ENCODE peak calls at places on chromosomes 6 and 20, in seven cellular contexts. W is aorta; Y is body of pancreas; D is CD4-positive, alpha-beta memory T cell; E is GM23248; X is Panc1; V is naive thymus-derived CD4-positive, alpha-beta T cell. C is an unnamed sample.

GRCh38 chr20:48301189-48301588 is 515.9 kb upstream of the SULF2 start:
- DNase-seq in W (no peak), D (no peak), V (no peak), Y (no peak), E (no peak), X (no peak), C (no peak)

GRCh38 chr20:61297491-61297890 is 45.4 kb downstream of the CDH4 start:
- DNase-seq in V (no peak), W (no peak), E (no peak), X (no peak), Y (no peak), D (no peak), C (no peak)

GRCh38 chr20:46552460-46553420 is 2.3 kb upstream of the OCSTAMP start:
- DNase-seq in D (peak; percentile 41), Y (no peak), V (no peak), X (no peak), E (no peak), W (no peak), C (no peak)

GRCh38 chr6:15023448-15023847 is 222.4 kb upstream of the JARID2 start:
- DNase-seq in D (no peak), X (no peak), Y (no peak), W (no peak), V (no peak), E (no peak), C (no peak)

GRCh38 chr6:144928847-144929246 is 643.7 kb downstream of the UTRN start:
- DNase-seq in D (no peak), Y (no peak), E (no peak), W (no peak), V (no peak), X (no peak), C (no peak)

GRCh38 chr20:46022411-46023147 is 6.4 kb upstream of the SLC12A5 start:
- DNase-seq in D (peak; percentile 61), E (peak; percentile 33), V (peak; percentile 73), W (peak; percentile 87), X (no peak), Y (peak; percentile 55), C (peak; percentile 48)

GRCh38 chr6:5471637-5472430 is 210.5 kb downstream of the FARS2 start:
- DNase-seq in E (no peak), Y (no peak), W (no peak), X (no peak), D (no peak), V (no peak), C (no peak)

GRCh38 chr6:170093658-170094596 is 197.0 kb downstream of the DLL1 start:
- DNase-seq in X (no peak), D (no peak), W (peak; percentile 69), Y (peak; percentile 8), E (no peak), V (no peak), C (no peak)

GRCh38 chr20:17228624-17229061 is 1.8 kb downstream of the PCSK2 start:
- DNase-seq in V (no peak), Y (no peak), D (no peak), W (peak; percentile 68), E (no peak), X (no peak), C (no peak)

GRCh38 chr6:109174911-109175310 is 79.6 kb downstream of the CEP57L1 start:
- DNase-seq in D (no peak), X (no peak), E (peak; percentile 50), W (no peak), V (no peak), Y (no peak), C (no peak)

GRCh38 chr6:75337805-75338204 is 53.2 kb upstream of the TMEM30A start:
- DNase-seq in D (no peak), Y (no peak), W (no peak), X (no peak), V (no peak), E (no peak), C (no peak)

GRCh38 chr20:53163486-53163885 is 191.3 kb downstream of the TSHZ2 start:
- DNase-seq in D (no peak), V (no peak), Y (no peak), W (no peak), X (no peak), E (peak; percentile 97), C (peak; percentile 64)

GRCh38 chr6:12114055-12114503 is 102.0 kb downstream of the HIVEP1 start:
- DNase-seq in E (no peak), Y (no peak), D (no peak), X (no peak), V (no peak), W (no peak), C (no peak)

GRCh38 chr20:5652626-5653573 is 97.3 kb upstream of the SHLD1 start:
- DNase-seq in V (no peak), W (no peak), E (peak; percentile 91), D (no peak), Y (no peak), X (no peak), C (peak; percentile 64)

GRCh38 chr6:45531999-45532605 is 154.4 kb upstream of the SUPT3H start:
- DNase-seq in E (no peak), W (no peak), X (no peak), V (no peak), Y (no peak), D (no peak), C (no peak)

GRCh38 chr6:51025082-51025777 is 206.6 kb downstream of the TFAP2B start:
- DNase-seq in X (peak; percentile 69), Y (no peak), W (no peak), D (no peak), V (no peak), E (peak; percentile 15), C (no peak)

GRCh38 chr20:59004493-59004762 is 2.6 kb downstream of the CTSZ start:
- DNase-seq in Y (no peak), V (peak; percentile 51), D (peak; percentile 78), W (peak; percentile 85), X (no peak), E (no peak), C (no peak)

GRCh38 chr20:9635756-9636155 is 121.4 kb downstream of the LAMP5 start:
- DNase-seq in V (no peak), D (no peak), E (peak; percentile 7), Y (no peak), W (no peak), X (no peak), C (no peak)

GRCh38 chr20:33423141-33423834 is 20.3 kb downstream of the SNTA1 start:
- DNase-seq in Y (no peak), E (peak; percentile 88), W (peak; percentile 94), V (no peak), D (no peak), X (no peak), C (peak; percentile 90)

GRCh38 chr6:29816030-29816429 is 11.6 kb upstream of the HLA-G start:
- DNase-seq in E (no peak), W (no peak), D (no peak), X (no peak), V (no peak), Y (no peak), C (no peak)

GRCh38 chr6:154986787-154987235 is 8.3 kb upstream of the TIAM2 start:
- DNase-seq in W (no peak), X (no peak), V (no peak), E (no peak), D (no peak), Y (no peak), C (no peak)

GRCh38 chr6:87066449-87067288 is 28.2 kb downstream of the CGA start:
- DNase-seq in W (no peak), X (peak; percentile 30), D (no peak), Y (peak; percentile 45), V (no peak), E (peak; percentile 78), C (peak; percentile 81)

GRCh38 chr6:56518995-56519767 is 123.5 kb downstream of the DST start:
- DNase-seq in V (no peak), W (no peak), X (no peak), Y (no peak), D (no peak), E (no peak), C (no peak)
- H3K4me1 ChIP-seq in V (no peaks in the 10 kb centered on the region), W (peaks cover 5% of the 10 kb centered on the region), X (peaks cover 3% of the 10 kb centered on the region), Y (peaks cover 46% of the 10 kb centered on the region), D (no peaks in the 10 kb centered on the region), E (peaks cover 25% of the 10 kb centered on the region), C (no peaks in the 10 kb centered on the region)

DNA sequence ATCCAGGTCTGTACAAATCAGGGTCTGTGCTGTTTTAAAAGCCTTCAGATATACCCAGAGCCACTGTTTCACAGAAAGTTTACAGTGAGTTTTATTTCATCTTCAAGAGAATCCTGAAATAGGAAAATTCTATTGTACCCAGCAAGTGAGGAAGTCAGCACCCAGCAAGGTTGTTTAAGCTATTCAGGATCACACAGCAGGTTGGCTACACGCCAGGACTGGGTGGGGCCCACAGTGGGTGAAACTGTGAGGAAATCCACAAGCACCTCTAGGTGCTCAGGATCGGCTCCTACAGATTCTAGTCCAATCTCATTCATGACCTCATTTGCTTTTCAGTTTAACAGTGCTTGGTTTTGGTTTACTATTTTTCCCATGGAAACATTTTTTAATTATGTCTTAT is 128.9 kb downstream of the SYNDIG1 start:
- DNase-seq in D (no peak), W (no peak), X (no peak), E (no peak), V (no peak), Y (no peak), C (no peak)
- H3K27ac ChIP-seq in D (no peak overlapping the region), W (no peak overlapping the region), X (no peak overlapping the region), E (no peak overlapping the region), V (no peak overlapping the region), Y (no peak overlapping the region), C (no peak overlapping the region)

GRCh38 chr6:35725721-35726438 is 11.0 kb upstream of the ARMC12 start:
- DNase-seq in X (no peak), Y (peak; percentile 88), W (peak; percentile 85), V (no peak), E (peak; percentile 37), D (peak; percentile 61), C (peak; percentile 85)
- H3K4me1 ChIP-seq in X (peaks cover 38% of the 10 kb centered on the region), Y (peaks cover 92% of the 10 kb centered on the region), W (peaks cover 4% of the 10 kb centered on the region), V (peaks cover 61% of the 10 kb centered on the region), E (peaks cover 21% of the 10 kb centered on the region), D (peaks cover 75% of the 10 kb centered on the region), C (peaks cover 41% of the 10 kb centered on the region)

GRCh38 chr6:44475779-44476434 is 88.4 kb downstream of the CDC5L start:
- DNase-seq in W (peak; percentile 92), Y (peak; percentile 85), D (peak; percentile 47), V (peak; percentile 54), X (no peak), E (peak; percentile 85), C (peak; percentile 87)
- H3K27ac ChIP-seq in W (no peak overlapping the region), Y (no peak overlapping the region), D (no peak overlapping the region), V (no peak overlapping the region), X (no peak overlapping the region), E (no peak overlapping the region), C (no peak overlapping the region)

C was measured in cardiac muscle cell.